ENCODE peak calls at places on chromosomes 13 and 19, in four cellular contexts. J, Y, C and P are unnamed samples.

GRCh38 chr19:3075605-3076431 is 13.5 kb upstream of the TLE5 start:
- DNase-seq in J (peak), Y (no peak), C (no peak), P (no peak)

GRCh38 chr13:29993716-29994488 is 143.5 kb upstream of the UBL3 start:
- DNase-seq in J (no peak), Y (no peak), C (no peak), P (no peak)

GRCh38 chr13:28469316-28469715 is 25.6 kb downstream of the FLT1 start:
- DNase-seq in J (no peak), Y (no peak), C (no peak), P (no peak)

GRCh38 chr13:22061371-22061805 is 390.5 kb downstream of the FGF9 start:
- DNase-seq in J (peak), Y (no peak), C (no peak), P (no peak)

GRCh38 chr19:38199340-38199739 is 24.7 kb downstream of the DPF1 start:
- DNase-seq in J (no peak), Y (no peak), C (no peak), P (no peak)

GRCh38 chr13:23851106-23851505 is 38.1 kb downstream of the MIPEP start:
- DNase-seq in J (no peak), Y (no peak), C (no peak), P (no peak)

GRCh38 chr19:9981406-9982260 is 28.7 kb downstream of the COL5A3 start:
- DNase-seq in J (no peak), Y (no peak), C (no peak), P (no peak)

GRCh38 chr19:49792829-49793560 is 20.1 kb downstream of the FUZ start:
- DNase-seq in J (no peak), Y (no peak), C (no peak), P (no peak)

GRCh38 chr19:50717026-50717723 is 2.4 kb downstream of the SHANK1 start:
- DNase-seq in J (no peak), Y (no peak), C (no peak), P (no peak)

GRCh38 chr19:38695832-38696732 is 48.2 kb downstream of the CAPN12 start:
- DNase-seq in J (no peak), Y (no peak), C (peak), P (no peak)

GRCh38 chr19:50607874-50608785 is 31.6 kb downstream of the SYT3 start:
- DNase-seq in J (peak), Y (peak), C (peak), P (peak)

GRCh38 chr19:1856345-1856697 is 7.1 kb downstream of the KLF16 start:
- DNase-seq in J (no peak), Y (no peak), C (no peak), P (no peak)

GRCh38 chr19:1904385-1905070 is 671 bp upstream of the ADAT3 start:
- DNase-seq in J (no peak), Y (no peak), C (no peak), P (peak)

GRCh38 chr19:17473041-17473440 is 2.7 kb downstream of the SLC27A1 start:
- DNase-seq in J (no peak), Y (peak), C (no peak), P (no peak)

GRCh38 chr19:4144666-4145261 is 8.7 kb upstream of the CREB3L3 start:
- DNase-seq in J (no peak), Y (peak), C (no peak), P (no peak)

GRCh38 chr13:114015608-114016295 is 41.9 kb upstream of the C13orf46 start:
- DNase-seq in J (peak), Y (no peak), C (no peak), P (no peak)

GRCh38 chr13:20616059-20616797 is 49.3 kb downstream of the IFT88 start:
- DNase-seq in J (no peak), Y (no peak), C (no peak), P (no peak)

GRCh38 chr19:52086481-52086880 is 9.1 kb downstream of the ZNF841 start:
- DNase-seq in J (no peak), Y (no peak), C (no peak), P (no peak)

GRCh38 chr13:33119886-33120543 is 103.8 kb downstream of the KL start:
- DNase-seq in J (no peak), Y (peak), C (no peak), P (no peak)

GRCh38 chr13:67229438-67230242 is 496 bp downstream of the PCDH9 start:
- DNase-seq in J (no peak), Y (no peak), C (no peak), P (no peak)

GRCh38 chr13:95783747-95784146 is 106.8 kb downstream of the DNAJC3 start:
- DNase-seq in J (no peak), Y (no peak), C (no peak), P (no peak)

GRCh38 chr19:44280916-44281315 is 21.2 kb downstream of the ZNF233 start:
- DNase-seq in J (no peak), Y (no peak), C (no peak), P (no peak)

GRCh38 chr13:39422845-39423565 is 180.0 kb downstream of the LHFPL6 start:
- DNase-seq in J (no peak), Y (peak), C (no peak), P (no peak)

GRCh38 chr13:89383891-89384290 is 1712.7 kb downstream of the SLITRK5 start:
- DNase-seq in J (no peak), Y (no peak), C (peak), P (no peak)

GRCh38 chr19:33040994-33041827 is 23.5 kb downstream of the RHPN2 start:
- DNase-seq in J (no peak), Y (peak), C (no peak), P (no peak)

GRCh38 chr19:18437481-18438330 is at the start of gene ISYNA1:
- DNase-seq in J (peak), Y (no peak), C (peak), P (no peak)